ENCODE peak calls at places on chromosomes 5 and 9, in five cellular contexts. One of them, this sample, is unnamed.

GRCh38 chr9:89799221-89799620 is 194.4 kb downstream of the GADD45G start:
- DNase-seq in sigmoid colon: no peak
- DNase-seq in stomach: no peak
- DNase-seq in prostate gland: no peak
- DNase-seq in spleen: no peak
- DNase-seq in this sample: no peak

GRCh38 chr9:112886351-112886750 is 4.3 kb downstream of the SLC46A2 start:
- DNase-seq in prostate gland: no peak
- DNase-seq in spleen: no peak
- DNase-seq in stomach: no peak
- DNase-seq in sigmoid colon: no peak
- DNase-seq in this sample: no peak

GRCh38 chr5:171123417-171123816 is 185.6 kb upstream of the TLX3 start:
- DNase-seq in stomach: no peak
- DNase-seq in spleen: no peak
- DNase-seq in prostate gland: no peak
- DNase-seq in sigmoid colon: peak; percentile 40
- DNase-seq in this sample: no peak

GRCh38 chr5:169013208-169013728 is 287.7 kb downstream of the SLIT3 start:
- DNase-seq in sigmoid colon: no peak
- DNase-seq in prostate gland: no peak
- DNase-seq in spleen: no peak
- DNase-seq in stomach: no peak
- DNase-seq in this sample: no peak

GRCh38 chr9:136787690-136788400 is 3.3 kb upstream of the TMEM141 start:
- DNase-seq in spleen: peak; percentile 89
- DNase-seq in stomach: peak; percentile 70
- DNase-seq in prostate gland: peak; percentile 69
- DNase-seq in sigmoid colon: peak; percentile 86
- DNase-seq in this sample: no peak

GRCh38 chr9:124941689-124942561 is 1.0 kb upstream of the GOLGA1 start:
- DNase-seq in prostate gland: peak; percentile 41
- DNase-seq in spleen: peak; percentile 93
- DNase-seq in stomach: peak; percentile 64
- DNase-seq in sigmoid colon: peak; percentile 80
- DNase-seq in this sample: no peak

GRCh38 chr5:106094128-106094726 is 1576.5 kb downstream of the EFNA5 start:
- DNase-seq in prostate gland: peak; percentile 53
- DNase-seq in spleen: no peak
- DNase-seq in stomach: no peak
- DNase-seq in sigmoid colon: peak; percentile 77
- DNase-seq in this sample: no peak

GRCh38 chr9:134502261-134503211 is 139.1 kb upstream of the COL5A1 start:
- DNase-seq in spleen: peak; percentile 56
- DNase-seq in sigmoid colon: peak; percentile 90
- DNase-seq in prostate gland: no peak
- DNase-seq in stomach: peak; percentile 32
- DNase-seq in this sample: no peak

GRCh38 chr9:36204906-36205547 is 14.3 kb downstream of the CLTA start:
- DNase-seq in spleen: no peak
- DNase-seq in prostate gland: no peak
- DNase-seq in sigmoid colon: peak; percentile 50
- DNase-seq in stomach: no peak
- DNase-seq in this sample: no peak

GRCh38 chr9:91898451-91899433 is 51.3 kb downstream of the ROR2 start:
- DNase-seq in stomach: peak; percentile 39
- DNase-seq in sigmoid colon: peak; percentile 92
- DNase-seq in spleen: peak; percentile 63
- DNase-seq in prostate gland: peak; percentile 93
- DNase-seq in this sample: no peak

GRCh38 chr9:126521089-126521488 is 92.6 kb upstream of the LMX1B start:
- DNase-seq in prostate gland: no peak
- DNase-seq in spleen: peak; percentile 48
- DNase-seq in sigmoid colon: peak; percentile 48
- DNase-seq in stomach: no peak
- DNase-seq in this sample: no peak

GRCh38 chr5:167294861-167295685 is 996.4 kb upstream of the WWC1 start:
- DNase-seq in spleen: no peak
- DNase-seq in sigmoid colon: no peak
- DNase-seq in stomach: no peak
- DNase-seq in prostate gland: no peak
- DNase-seq in this sample: no peak

GRCh38 chr5:139982157-139982974 is 60.7 kb downstream of the NRG2 start:
- DNase-seq in prostate gland: no peak
- DNase-seq in stomach: peak; percentile 34
- DNase-seq in spleen: no peak
- DNase-seq in sigmoid colon: no peak
- DNase-seq in this sample: no peak
- TF ChIP-seq POLR2AphosphoS5 in prostate gland: no peak
- TF ChIP-seq POLR2AphosphoS5 in stomach: no peak
- TF ChIP-seq POLR2AphosphoS5 in spleen: no peak
- TF ChIP-seq POLR2AphosphoS5 in sigmoid colon: no peak
- TF ChIP-seq POLR2AphosphoS5 in this sample: no peak

GRCh38 chr5:74275204-74275992 is 365.1 kb downstream of the ENC1 start:
- DNase-seq in spleen: no peak
- DNase-seq in prostate gland: no peak
- DNase-seq in stomach: no peak
- DNase-seq in sigmoid colon: no peak
- DNase-seq in this sample: no peak
- TF ChIP-seq CTCF in spleen: no peak
- TF ChIP-seq CTCF in prostate gland: no peak
- TF ChIP-seq CTCF in stomach: no peak
- TF ChIP-seq CTCF in sigmoid colon: no peak
- TF ChIP-seq CTCF in this sample: no peak

DNA sequence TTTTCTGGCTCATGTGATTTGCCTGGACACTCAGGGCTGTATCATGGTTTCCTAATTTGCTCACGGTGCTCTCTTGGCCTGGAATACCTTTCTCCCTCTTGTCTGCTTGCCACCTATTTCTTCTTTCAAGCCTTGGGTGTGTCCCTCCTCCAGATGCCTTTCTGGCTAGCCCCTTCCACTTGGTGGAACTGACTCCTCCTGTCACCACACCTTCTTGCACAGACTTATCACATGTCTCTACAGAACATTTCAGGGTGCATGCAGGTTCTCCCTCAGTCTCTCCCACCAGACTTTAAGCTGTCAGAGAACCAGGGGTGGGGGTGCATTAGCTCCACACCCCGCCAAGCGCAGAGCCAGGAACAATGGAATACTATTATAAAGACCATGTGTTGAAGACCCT is 1.9 kb downstream of the TBC1D2 start:
- DNase-seq in prostate gland: no peak
- DNase-seq in sigmoid colon: no peak
- DNase-seq in stomach: no peak
- DNase-seq in spleen: no peak
- DNase-seq in this sample: no peak
- H3K4me1 ChIP-seq in prostate gland: peaks cover 9% of the 10 kb centered on the region
- H3K4me1 ChIP-seq in sigmoid colon: peaks cover 17% of the 10 kb centered on the region
- H3K4me1 ChIP-seq in stomach: peaks cover 35% of the 10 kb centered on the region
- H3K4me1 ChIP-seq in spleen: peaks cover 57% of the 10 kb centered on the region
- H3K4me1 ChIP-seq in this sample: peaks cover 65% of the 10 kb centered on the region

GRCh38 chr5:138464018-138464387 is 1.3 kb upstream of the EGR1 start:
- DNase-seq in spleen: peak; percentile 99
- DNase-seq in sigmoid colon: peak; percentile 98
- DNase-seq in stomach: peak; percentile 96
- DNase-seq in prostate gland: peak; percentile 94
- DNase-seq in this sample: no peak
- TF ChIP-seq POLR2AphosphoS5 in spleen: peak; percentile 97
- TF ChIP-seq POLR2AphosphoS5 in sigmoid colon: peak; percentile 92
- TF ChIP-seq POLR2AphosphoS5 in stomach: peak; percentile 95
- TF ChIP-seq POLR2AphosphoS5 in prostate gland: peak; percentile 94
- TF ChIP-seq POLR2AphosphoS5 in this sample: peak; percentile 95

DNA sequence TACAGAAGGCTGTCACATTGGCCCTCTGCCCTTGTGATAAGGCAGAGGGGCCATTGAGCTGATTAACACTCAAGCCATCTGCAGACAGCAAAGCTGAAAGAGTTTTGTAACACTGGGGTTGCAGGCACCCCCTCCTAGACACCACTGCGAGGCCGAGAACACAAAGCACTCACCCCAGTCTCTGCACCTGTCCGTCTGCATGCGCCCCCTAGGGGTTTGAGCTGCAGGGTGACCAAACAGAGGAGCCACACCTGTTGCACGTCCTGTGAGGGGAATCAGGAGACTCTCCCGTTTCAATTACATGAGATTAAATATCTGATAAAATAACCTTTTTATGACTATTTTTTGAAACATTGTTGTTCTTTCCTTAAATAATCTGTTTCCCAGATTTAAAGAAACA is 1180.4 kb downstream of the CDH9 start:
- DNase-seq in stomach: no peak
- DNase-seq in sigmoid colon: no peak
- DNase-seq in prostate gland: no peak
- DNase-seq in spleen: no peak
- DNase-seq in this sample: no peak
- TF ChIP-seq CTCF in stomach: no peak
- TF ChIP-seq CTCF in sigmoid colon: no peak
- TF ChIP-seq CTCF in prostate gland: no peak
- TF ChIP-seq CTCF in spleen: no peak
- TF ChIP-seq CTCF in this sample: no peak

GRCh38 chr5:14737309-14737708 is 72.8 kb downstream of the OTULIN start:
- DNase-seq in spleen: no peak
- DNase-seq in sigmoid colon: no peak
- DNase-seq in stomach: no peak
- DNase-seq in prostate gland: no peak
- DNase-seq in this sample: no peak
- H3K4me1 ChIP-seq in spleen: no peaks in the 10 kb centered on the region
- H3K4me1 ChIP-seq in sigmoid colon: no peaks in the 10 kb centered on the region
- H3K4me1 ChIP-seq in stomach: no peaks in the 10 kb centered on the region
- H3K4me1 ChIP-seq in prostate gland: no peaks in the 10 kb centered on the region
- H3K4me1 ChIP-seq in this sample: no peaks in the 10 kb centered on the region

DNA sequence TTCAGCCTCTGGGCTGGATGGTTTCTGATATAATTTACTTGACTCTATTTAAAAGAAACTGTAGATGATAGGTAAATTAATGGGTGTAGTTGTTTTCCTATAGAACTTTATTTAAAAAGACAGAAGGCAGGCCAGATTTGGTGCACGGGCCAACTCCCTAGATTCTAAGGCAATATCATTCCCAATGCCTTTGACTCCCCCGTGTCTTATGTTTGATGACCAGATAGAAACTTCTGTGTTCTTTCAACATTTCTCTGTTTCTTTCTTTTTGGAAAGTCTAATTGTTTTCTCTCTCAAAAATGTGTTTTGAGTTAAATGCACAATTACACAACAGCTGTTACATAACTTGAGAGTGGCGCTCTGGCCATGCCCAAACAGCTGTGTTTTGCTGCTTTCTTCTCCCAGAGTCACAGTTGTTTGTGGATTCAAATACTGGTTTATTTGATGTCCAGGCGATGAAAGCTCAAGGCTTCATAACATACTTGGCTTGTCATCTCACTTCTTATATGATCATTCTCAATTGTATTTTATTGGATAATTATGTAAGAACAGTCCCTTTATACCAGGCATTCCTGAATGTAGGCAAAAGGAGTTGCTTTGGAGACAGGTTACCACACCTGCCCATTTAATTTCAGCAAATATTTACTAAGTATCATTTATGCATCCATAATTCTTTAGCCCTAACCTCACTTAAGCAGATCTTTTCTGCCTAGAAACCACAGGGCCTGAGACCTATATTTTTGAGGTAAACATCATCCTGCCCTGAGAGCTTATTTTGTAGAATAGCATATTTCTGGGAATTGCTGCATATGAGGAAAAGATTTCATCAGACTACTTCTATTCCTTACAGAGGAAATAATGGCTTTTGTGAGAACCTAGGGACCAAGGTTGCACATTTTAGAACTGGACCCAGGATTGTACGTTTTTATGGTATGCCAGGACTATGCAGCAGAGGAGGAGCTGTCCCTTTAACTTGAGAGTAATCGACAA is 1.9 kb upstream of the ALDH1A1 start:
- DNase-seq in prostate gland: no peak
- DNase-seq in stomach: no peak
- DNase-seq in spleen: no peak
- DNase-seq in sigmoid colon: peak; percentile 78
- DNase-seq in this sample: no peak
- TF ChIP-seq POLR2AphosphoS5 in prostate gland: no peak
- TF ChIP-seq POLR2AphosphoS5 in stomach: peak; percentile 26
- TF ChIP-seq POLR2AphosphoS5 in spleen: no peak
- TF ChIP-seq POLR2AphosphoS5 in sigmoid colon: peak; percentile 61
- TF ChIP-seq POLR2AphosphoS5 in this sample: peak; percentile 21

GRCh38 chr9:642014-642413 is 199.5 kb upstream of the DMRT1 start:
- DNase-seq in prostate gland: no peak
- DNase-seq in spleen: no peak
- DNase-seq in stomach: no peak
- DNase-seq in sigmoid colon: no peak
- DNase-seq in this sample: no peak
- TF ChIP-seq CTCF in prostate gland: no peak
- TF ChIP-seq CTCF in spleen: no peak
- TF ChIP-seq CTCF in stomach: no peak
- TF ChIP-seq CTCF in sigmoid colon: no peak
- TF ChIP-seq CTCF in this sample: no peak

DNA sequence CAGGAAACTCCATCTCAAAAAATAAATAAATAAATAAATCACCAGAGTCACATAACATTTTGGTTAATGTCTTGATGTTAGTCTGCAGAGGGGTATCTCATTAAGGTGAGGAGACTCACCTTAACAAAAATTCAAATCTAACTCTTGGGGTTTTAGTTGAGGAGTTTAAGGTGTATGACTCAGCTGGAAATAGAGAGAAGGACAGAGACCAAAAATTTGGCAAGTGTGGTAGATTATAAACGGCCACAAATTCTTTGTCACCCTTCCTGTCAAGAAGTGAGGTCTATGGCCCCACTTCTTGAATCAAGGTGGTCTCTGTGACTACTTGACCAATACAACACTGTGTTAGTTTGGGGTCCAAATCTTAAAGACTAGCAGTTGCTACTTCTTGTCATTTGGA is 60.8 kb downstream of the TTC39B start:
- DNase-seq in prostate gland: no peak
- DNase-seq in stomach: no peak
- DNase-seq in sigmoid colon: no peak
- DNase-seq in spleen: no peak
- DNase-seq in this sample: no peak
- H3K4me1 ChIP-seq in prostate gland: no peaks in the 10 kb centered on the region
- H3K4me1 ChIP-seq in stomach: no peaks in the 10 kb centered on the region
- H3K4me1 ChIP-seq in sigmoid colon: peaks cover 29% of the 10 kb centered on the region
- H3K4me1 ChIP-seq in spleen: peaks cover 11% of the 10 kb centered on the region
- H3K4me1 ChIP-seq in this sample: peaks cover 47% of the 10 kb centered on the region

This sample was measured in vagina.